ENCODE peak calls at places on chromosome 16, in nine cellular contexts. One of them, this sample, is unnamed.

GRCh38 chr16:67464565-67464964 is 16.4 kb downstream of the ATP6V0D1 start:
- DNase-seq in ovary: no peak
- DNase-seq in choroid plexus epithelial cell: no peak
- DNase-seq in osteoblast: peak; percentile 60
- DNase-seq in ascending aorta: no peak
- DNase-seq in cardiac fibroblast: no peak
- DNase-seq in fibroblast of mammary gland: no peak
- DNase-seq in IMR-90: no peak
- DNase-seq in GM12864: no peak
- DNase-seq in this sample: no peak

GRCh38 chr16:13036600-13036999 is 135.2 kb downstream of the SHISA9 start:
- DNase-seq in ovary: no peak
- DNase-seq in choroid plexus epithelial cell: peak; percentile 38
- DNase-seq in osteoblast: no peak
- DNase-seq in ascending aorta: no peak
- DNase-seq in cardiac fibroblast: peak; percentile 22
- DNase-seq in fibroblast of mammary gland: peak; percentile 34
- DNase-seq in IMR-90: peak; percentile 11
- DNase-seq in GM12864: no peak
- DNase-seq in this sample: peak; percentile 25

GRCh38 chr16:88685156-88686061 is 898 bp downstream of the SNAI3 start:
- DNase-seq in ovary: no peak
- DNase-seq in choroid plexus epithelial cell: peak; percentile 66
- DNase-seq in osteoblast: peak; percentile 99
- DNase-seq in ascending aorta: no peak
- DNase-seq in cardiac fibroblast: peak; percentile 59
- DNase-seq in fibroblast of mammary gland: peak; percentile 69
- DNase-seq in IMR-90: peak; percentile 67
- DNase-seq in GM12864: no peak
- DNase-seq in this sample: peak; percentile 62

GRCh38 chr16:66471264-66471663 is 44.2 kb downstream of the BEAN1 start:
- DNase-seq in ovary: peak; percentile 13
- DNase-seq in choroid plexus epithelial cell: no peak
- DNase-seq in osteoblast: peak; percentile 21
- DNase-seq in ascending aorta: no peak
- DNase-seq in cardiac fibroblast: no peak
- DNase-seq in fibroblast of mammary gland: no peak
- DNase-seq in IMR-90: no peak
- DNase-seq in GM12864: no peak
- DNase-seq in this sample: no peak

GRCh38 chr16:30458561-30459394 is 13.1 kb upstream of the SEPHS2 start:
- DNase-seq in ovary: no peak
- DNase-seq in choroid plexus epithelial cell: no peak
- DNase-seq in osteoblast: no peak
- DNase-seq in ascending aorta: no peak
- DNase-seq in cardiac fibroblast: no peak
- DNase-seq in fibroblast of mammary gland: no peak
- DNase-seq in IMR-90: no peak
- DNase-seq in GM12864: peak; percentile 96
- DNase-seq in this sample: no peak

GRCh38 chr16:54000361-54000760 is 286.2 kb downstream of the IRX3 start:
- DNase-seq in ovary: no peak
- DNase-seq in choroid plexus epithelial cell: peak; percentile 38
- DNase-seq in osteoblast: no peak
- DNase-seq in ascending aorta: no peak
- DNase-seq in cardiac fibroblast: no peak
- DNase-seq in fibroblast of mammary gland: peak; percentile 25
- DNase-seq in IMR-90: no peak
- DNase-seq in GM12864: no peak
- DNase-seq in this sample: peak; percentile 34

GRCh38 chr16:8950580-8951077 is 13.1 kb downstream of the USP7 start:
- DNase-seq in ovary: no peak
- DNase-seq in choroid plexus epithelial cell: peak; percentile 86
- DNase-seq in osteoblast: peak; percentile 73
- DNase-seq in ascending aorta: no peak
- DNase-seq in cardiac fibroblast: peak; percentile 65
- DNase-seq in fibroblast of mammary gland: peak; percentile 38
- DNase-seq in IMR-90: peak; percentile 73
- DNase-seq in GM12864: no peak
- DNase-seq in this sample: peak; percentile 77

GRCh38 chr16:24700549-24701392 is 28.7 kb upstream of the TNRC6A start:
- DNase-seq in ovary: peak; percentile 73
- DNase-seq in choroid plexus epithelial cell: peak; percentile 98
- DNase-seq in osteoblast: peak; percentile 81
- DNase-seq in ascending aorta: peak; percentile 65
- DNase-seq in cardiac fibroblast: peak; percentile 99
- DNase-seq in fibroblast of mammary gland: peak; percentile 99
- DNase-seq in IMR-90: peak; percentile 98
- DNase-seq in GM12864: no peak
- DNase-seq in this sample: peak; percentile 99

GRCh38 chr16:11914759-11915643 is 755 bp downstream of the GSPT1 start:
- DNase-seq in ovary: peak; percentile 68
- DNase-seq in choroid plexus epithelial cell: peak; percentile 57
- DNase-seq in osteoblast: peak; percentile 93
- DNase-seq in ascending aorta: no peak
- DNase-seq in cardiac fibroblast: peak; percentile 37
- DNase-seq in fibroblast of mammary gland: peak; percentile 42
- DNase-seq in IMR-90: peak; percentile 28
- DNase-seq in GM12864: no peak
- DNase-seq in this sample: peak; percentile 46

GRCh38 chr16:28155293-28155692 is 56.5 kb downstream of the XPO6 start:
- DNase-seq in ovary: no peak
- DNase-seq in choroid plexus epithelial cell: no peak
- DNase-seq in osteoblast: peak; percentile 50
- DNase-seq in ascending aorta: no peak
- DNase-seq in cardiac fibroblast: no peak
- DNase-seq in fibroblast of mammary gland: peak; percentile 52
- DNase-seq in IMR-90: peak; percentile 24
- DNase-seq in GM12864: no peak
- DNase-seq in this sample: no peak

GRCh38 chr16:66604376-66605176 is at the start of gene CMTM3:
- DNase-seq in ovary: peak; percentile 87
- DNase-seq in choroid plexus epithelial cell: peak; percentile 72
- DNase-seq in osteoblast: peak; percentile 98
- DNase-seq in ascending aorta: no peak
- DNase-seq in cardiac fibroblast: peak; percentile 72
- DNase-seq in fibroblast of mammary gland: peak; percentile 49
- DNase-seq in IMR-90: peak; percentile 45
- DNase-seq in GM12864: no peak
- DNase-seq in this sample: peak; percentile 54

GRCh38 chr16:15034266-15035162 is 21.4 kb downstream of the NTAN1 start:
- DNase-seq in ovary: no peak
- DNase-seq in choroid plexus epithelial cell: no peak
- DNase-seq in osteoblast: no peak
- DNase-seq in ascending aorta: no peak
- DNase-seq in cardiac fibroblast: peak; percentile 48
- DNase-seq in fibroblast of mammary gland: no peak
- DNase-seq in IMR-90: no peak
- DNase-seq in GM12864: no peak
- DNase-seq in this sample: no peak

GRCh38 chr16:67668495-67669157 is 2.0 kb downstream of the C16orf86 start:
- DNase-seq in ovary: no peak
- DNase-seq in choroid plexus epithelial cell: no peak
- DNase-seq in osteoblast: peak; percentile 69
- DNase-seq in ascending aorta: no peak
- DNase-seq in cardiac fibroblast: no peak
- DNase-seq in fibroblast of mammary gland: no peak
- DNase-seq in IMR-90: no peak
- DNase-seq in GM12864: no peak
- DNase-seq in this sample: no peak

GRCh38 chr16:23384878-23385277 is 68.1 kb downstream of the COG7 start:
- DNase-seq in ovary: no peak
- DNase-seq in choroid plexus epithelial cell: no peak
- DNase-seq in osteoblast: peak; percentile 83
- DNase-seq in ascending aorta: no peak
- DNase-seq in cardiac fibroblast: no peak
- DNase-seq in fibroblast of mammary gland: no peak
- DNase-seq in IMR-90: no peak
- DNase-seq in GM12864: no peak
- DNase-seq in this sample: no peak

GRCh38 chr16:49763826-49764225 is 92.1 kb downstream of the ZNF423 start:
- DNase-seq in ovary: no peak
- DNase-seq in choroid plexus epithelial cell: no peak
- DNase-seq in osteoblast: no peak
- DNase-seq in ascending aorta: no peak
- DNase-seq in cardiac fibroblast: peak; percentile 49
- DNase-seq in fibroblast of mammary gland: no peak
- DNase-seq in IMR-90: no peak
- DNase-seq in GM12864: no peak
- DNase-seq in this sample: no peak

GRCh38 chr16:49766280-49766679 is 89.6 kb downstream of the ZNF423 start:
- DNase-seq in ovary: peak; percentile 43
- DNase-seq in choroid plexus epithelial cell: no peak
- DNase-seq in osteoblast: no peak
- DNase-seq in ascending aorta: no peak
- DNase-seq in cardiac fibroblast: peak; percentile 38
- DNase-seq in fibroblast of mammary gland: no peak
- DNase-seq in IMR-90: no peak
- DNase-seq in GM12864: no peak
- DNase-seq in this sample: no peak

GRCh38 chr16:49767998-49768397 is 87.9 kb downstream of the ZNF423 start:
- DNase-seq in ovary: no peak
- DNase-seq in choroid plexus epithelial cell: no peak
- DNase-seq in osteoblast: no peak
- DNase-seq in ascending aorta: no peak
- DNase-seq in cardiac fibroblast: no peak
- DNase-seq in fibroblast of mammary gland: no peak
- DNase-seq in IMR-90: no peak
- DNase-seq in GM12864: no peak
- DNase-seq in this sample: no peak

DNA sequence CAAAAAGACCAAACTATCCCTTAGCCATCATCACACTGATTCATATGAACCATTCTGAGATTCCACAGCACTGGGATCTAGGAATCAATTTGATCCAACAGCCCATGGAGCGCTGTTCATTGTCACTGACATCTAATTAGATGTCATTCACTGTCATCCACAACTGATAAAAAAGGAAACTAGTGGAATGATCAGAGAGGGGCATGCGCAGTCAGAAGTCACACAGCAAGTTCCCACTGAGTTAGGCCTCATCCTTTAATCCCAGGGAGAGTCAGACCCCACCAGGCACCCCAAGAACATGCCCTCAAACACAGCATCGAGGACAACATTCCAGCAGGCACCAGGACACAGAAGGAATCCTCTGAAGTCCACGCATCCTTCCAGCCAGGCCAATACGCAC is 88.5 kb downstream of the ZNF423 start:
- DNase-seq in ovary: no peak
- DNase-seq in choroid plexus epithelial cell: no peak
- DNase-seq in osteoblast: no peak
- DNase-seq in ascending aorta: no peak
- DNase-seq in cardiac fibroblast: no peak
- DNase-seq in fibroblast of mammary gland: no peak
- DNase-seq in IMR-90: no peak
- DNase-seq in GM12864: no peak
- DNase-seq in this sample: no peak
- H3K4me3 ChIP-seq in ovary: no peak overlapping the region
- H3K4me3 ChIP-seq in choroid plexus epithelial cell: no peak overlapping the region
- H3K4me3 ChIP-seq in osteoblast: no peak overlapping the region
- H3K4me3 ChIP-seq in ascending aorta: no peak overlapping the region
- H3K4me3 ChIP-seq in cardiac fibroblast: no peak overlapping the region
- H3K4me3 ChIP-seq in fibroblast of mammary gland: no peak overlapping the region
- H3K4me3 ChIP-seq in IMR-90: no peak overlapping the region
- H3K4me3 ChIP-seq in GM12864: no peak overlapping the region
- H3K4me3 ChIP-seq in this sample: no peak overlapping the region

GRCh38 chr16:82991941-82992675 is 365.3 kb downstream of the CDH13 start:
- DNase-seq in ovary: no peak
- DNase-seq in choroid plexus epithelial cell: no peak
- DNase-seq in osteoblast: no peak
- DNase-seq in ascending aorta: no peak
- DNase-seq in cardiac fibroblast: peak; percentile 17
- DNase-seq in fibroblast of mammary gland: no peak
- DNase-seq in IMR-90: no peak
- DNase-seq in GM12864: no peak
- DNase-seq in this sample: no peak
- TF ChIP-seq CTCF in ovary: no peak
- TF ChIP-seq CTCF in choroid plexus epithelial cell: no peak
- TF ChIP-seq CTCF in osteoblast: no peak
- TF ChIP-seq CTCF in ascending aorta: no peak
- TF ChIP-seq CTCF in cardiac fibroblast: no peak
- TF ChIP-seq CTCF in fibroblast of mammary gland: no peak
- TF ChIP-seq CTCF in IMR-90: no peak
- TF ChIP-seq CTCF in GM12864: no peak
- TF ChIP-seq CTCF in this sample: no peak

DNA sequence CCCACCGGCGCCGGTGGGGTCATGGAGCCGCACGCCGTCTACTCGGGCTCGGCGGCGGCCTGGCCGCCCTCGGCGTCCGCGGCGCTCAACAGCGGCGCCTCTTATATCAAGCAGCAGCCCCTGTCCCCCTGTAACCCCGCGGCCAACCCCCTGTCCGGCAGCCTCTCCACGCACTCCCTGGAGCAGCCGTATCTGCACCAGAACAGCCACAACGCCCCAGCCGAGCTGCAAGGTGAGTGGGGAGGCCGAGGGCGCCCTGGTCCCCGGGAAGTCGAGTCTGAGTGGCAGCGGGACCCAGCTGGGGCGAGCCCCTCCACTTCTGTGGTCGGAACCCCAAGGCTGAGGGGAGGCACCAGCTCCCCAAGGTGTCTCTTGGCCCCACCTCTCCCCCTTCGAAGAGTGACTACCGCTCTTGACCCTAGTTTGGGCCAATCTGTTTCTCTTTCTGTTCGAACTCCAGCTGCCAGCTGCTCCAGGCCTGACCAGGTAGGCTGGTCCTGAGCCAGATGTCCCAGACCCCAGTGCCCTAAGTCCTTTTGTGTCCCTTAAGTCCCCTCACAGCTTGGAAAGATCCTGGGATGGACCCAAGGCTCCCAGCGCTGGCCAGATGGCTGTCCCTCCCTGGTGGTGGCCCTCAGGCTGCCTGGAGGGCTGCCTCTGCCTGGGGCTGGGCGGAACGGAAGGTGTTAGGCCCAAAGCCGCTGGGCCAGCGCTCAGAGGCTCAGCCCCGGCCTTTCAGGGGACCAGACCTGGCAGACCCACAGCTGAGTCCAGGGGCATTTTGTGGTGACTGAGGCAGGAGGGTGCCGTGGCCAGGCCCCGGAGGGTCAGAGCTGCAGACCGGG is 1.2 kb downstream of the FOXF1 start:
- DNase-seq in ovary: no peak
- DNase-seq in choroid plexus epithelial cell: peak; percentile 43
- DNase-seq in osteoblast: peak; percentile 90
- DNase-seq in ascending aorta: no peak
- DNase-seq in cardiac fibroblast: no peak
- DNase-seq in fibroblast of mammary gland: no peak
- DNase-seq in IMR-90: peak; percentile 31
- DNase-seq in GM12864: no peak
- DNase-seq in this sample: no peak
- H3K4me3 ChIP-seq in ovary: peak overlapping the region; percentile 59
- H3K4me3 ChIP-seq in choroid plexus epithelial cell: peak overlapping the region; percentile 74
- H3K4me3 ChIP-seq in osteoblast: no peak overlapping the region
- H3K4me3 ChIP-seq in ascending aorta: peak overlapping the region; percentile 51
- H3K4me3 ChIP-seq in cardiac fibroblast: peak overlapping the region; percentile 18
- H3K4me3 ChIP-seq in fibroblast of mammary gland: peak overlapping the region; percentile 47
- H3K4me3 ChIP-seq in IMR-90: peak overlapping the region; percentile 99
- H3K4me3 ChIP-seq in GM12864: no peak overlapping the region
- H3K4me3 ChIP-seq in this sample: peak overlapping the region; percentile 69

DNA sequence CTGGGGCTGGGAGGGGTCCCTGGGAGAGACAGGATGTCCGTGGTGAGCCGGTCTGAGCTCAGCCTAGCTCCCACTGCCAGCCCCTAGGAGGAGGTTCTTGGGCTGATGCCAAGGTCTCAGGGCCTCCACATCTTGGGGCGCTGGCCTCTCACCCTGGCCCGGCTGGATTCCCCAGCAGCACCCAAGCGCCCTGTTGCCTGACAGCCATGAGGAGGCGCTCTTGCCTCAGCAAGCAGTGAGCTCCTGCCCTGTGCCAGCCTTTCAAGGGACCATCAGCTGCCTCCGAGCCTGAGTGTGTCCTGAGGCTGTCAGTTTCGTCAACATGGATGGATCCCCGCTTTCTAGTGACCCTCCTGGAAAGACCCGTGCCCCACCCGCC is 234.9 kb upstream of the CIBAR2 start:
- DNase-seq in ovary: no peak
- DNase-seq in choroid plexus epithelial cell: peak; percentile 46
- DNase-seq in osteoblast: no peak
- DNase-seq in ascending aorta: no peak
- DNase-seq in cardiac fibroblast: no peak
- DNase-seq in fibroblast of mammary gland: no peak
- DNase-seq in IMR-90: no peak
- DNase-seq in GM12864: no peak
- DNase-seq in this sample: no peak
- TF ChIP-seq CTCF in ovary: no peak
- TF ChIP-seq CTCF in choroid plexus epithelial cell: peak; percentile 59
- TF ChIP-seq CTCF in osteoblast: peak; percentile 40
- TF ChIP-seq CTCF in ascending aorta: peak; percentile 30
- TF ChIP-seq CTCF in cardiac fibroblast: peak; percentile 27
- TF ChIP-seq CTCF in fibroblast of mammary gland: peak; percentile 40
- TF ChIP-seq CTCF in IMR-90: peak; percentile 42
- TF ChIP-seq CTCF in GM12864: peak; percentile 37
- TF ChIP-seq CTCF in this sample: peak; percentile 55